ENCODE peak calls at places on chromosomes 12 and 14, in eight cellular contexts. H is GM23248, E is left ventricle myocardium inferior, Z is hepatocyte, A is AG08396, U is IMR-90, M is pons, G is activated T-cell treated with anti-CD3 and anti-CD28 coated beads for 1 hour. T is an unnamed sample.

GRCh38 chr14:70027785-70028428 is 148.7 kb downstream of the SMOC1 start:
- DNase-seq in H (peak), E (peak), Z (peak), A (peak), U (peak), M (peak), G (peak), T (peak)

GRCh38 chr14:33930464-33930863 is 20.4 kb downstream of the EGLN3 start:
- DNase-seq in H (peak), E (no peak), Z (no peak), A (no peak), U (no peak), M (no peak), G (no peak), T (no peak)

GRCh38 chr12:2212971-2213869 is 160.4 kb downstream of the CACNA1C start:
- DNase-seq in H (no peak), E (no peak), Z (peak), A (no peak), U (no peak), M (peak), G (no peak), T (no peak)

GRCh38 chr14:103767306-103767894 is 51.8 kb downstream of the ZFYVE21 start:
- DNase-seq in H (no peak), E (no peak), Z (peak), A (no peak), U (peak), M (no peak), G (no peak), T (no peak)

GRCh38 chr12:47078086-47078395 is 1.4 kb upstream of the PCED1B start:
- DNase-seq in H (no peak), E (no peak), Z (no peak), A (no peak), U (no peak), M (no peak), G (no peak), T (no peak)

GRCh38 chr12:76945867-76946266 is 67.0 kb upstream of the CSRP2 start:
- DNase-seq in H (peak), E (no peak), Z (no peak), A (peak), U (peak), M (no peak), G (no peak), T (no peak)

GRCh38 chr12:132453361-132454133 is 36.4 kb upstream of the FBRSL1 start:
- DNase-seq in H (peak), E (no peak), Z (no peak), A (peak), U (peak), M (no peak), G (no peak), T (peak)

GRCh38 chr14:91149462-91149861 is 35.6 kb downstream of the DGLUCY start:
- DNase-seq in H (peak), E (no peak), Z (peak), A (peak), U (peak), M (peak), G (no peak), T (peak)

GRCh38 chr12:53300187-53300586 is 692 bp downstream of the MYG1 start:
- DNase-seq in H (peak), E (no peak), Z (no peak), A (peak), U (peak), M (no peak), G (no peak), T (peak)

GRCh38 chr14:61925043-61925442 is 162.8 kb downstream of the SNAPC1 start:
- DNase-seq in H (peak), E (no peak), Z (no peak), A (no peak), U (peak), M (peak), G (no peak), T (no peak)

T was measured in osteoblast.